ENCODE peak calls at places on chromosomes 3 and 15, in nine cellular contexts. F is stomach, C is suprapubic skin, V is H1, Z is upper lobe of left lung, U is GM12878, K is SK-N-SH, L is sigmoid colon, Y is HepG2. N is an unnamed sample.

GRCh38 chr15:63284379-63284778 is 7.0 kb downstream of the APH1B start:
- DNase-seq in F (no peak), C (no peak), V (no peak), Z (no peak), U (no peak), K (no peak), L (no peak), Y (no peak), N (no peak)

GRCh38 chr15:29061746-29062660 is 176.2 kb downstream of the APBA2 start:
- DNase-seq in F (no peak), C (no peak), V (no peak), Z (no peak), U (no peak), K (no peak), L (no peak), Y (no peak), N (no peak)

GRCh38 chr3:167739190-167739589 is 3.7 kb downstream of the SERPINI1 start:
- DNase-seq in F (no peak), C (no peak), V (no peak), Z (no peak), U (no peak), K (no peak), L (no peak), Y (peak; percentile 83), N (no peak)

GRCh38 chr3:122978569-122978968 is 49.0 kb downstream of the SEMA5B start:
- DNase-seq in F (no peak), C (no peak), V (no peak), Z (no peak), U (no peak), K (no peak), L (no peak), Y (no peak), N (no peak)

GRCh38 chr15:68775671-68776476 is 44.8 kb downstream of the ANP32A start:
- DNase-seq in F (peak; percentile 37), C (peak; percentile 90), V (peak; percentile 41), Z (no peak), U (no peak), K (no peak), L (peak; percentile 95), Y (no peak), N (peak; percentile 55)

GRCh38 chr3:160641675-160642330 is 35.2 kb upstream of the ARL14 start:
- DNase-seq in F (no peak), C (no peak), V (no peak), Z (no peak), U (no peak), K (no peak), L (no peak), Y (no peak), N (no peak)

GRCh38 chr3:12221663-12222062 is 63.0 kb upstream of the TIMP4 start:
- DNase-seq in F (no peak), C (no peak), V (no peak), Z (no peak), U (no peak), K (no peak), L (no peak), Y (peak; percentile 68), N (no peak)

GRCh38 chr3:172313671-172314070 is 134.6 kb downstream of the GHSR start:
- DNase-seq in F (no peak), C (no peak), V (no peak), Z (no peak), U (no peak), K (no peak), L (no peak), Y (no peak), N (no peak)

GRCh38 chr15:35519536-35520149 is 26.3 kb downstream of the DPH6 start:
- DNase-seq in F (no peak), C (no peak), V (no peak), Z (no peak), U (peak; percentile 19), K (peak; percentile 11), L (no peak), Y (peak; percentile 45), N (no peak)

GRCh38 chr3:108477511-108478147 is 32.8 kb downstream of the MYH15 start:
- DNase-seq in F (peak; percentile 52), C (peak; percentile 64), V (peak; percentile 66), Z (no peak), U (peak; percentile 12), K (peak; percentile 38), L (no peak), Y (peak; percentile 52), N (peak; percentile 79)
- TF ChIP-seq POLR2AphosphoS5 in F (peak; percentile 33), C (no peak), V (no peak), Z (no peak), U (no peak), K (no peak), L (no peak), Y (no peak), N (no peak)

GRCh38 chr15:77295446-77295845 is 124.5 kb downstream of the PEAK1 start:
- DNase-seq in F (no peak), C (no peak), V (no peak), Z (no peak), U (no peak), K (no peak), L (no peak), Y (no peak), N (no peak)

GRCh38 chr15:77291107-77291506 is 128.8 kb downstream of the PEAK1 start:
- DNase-seq in F (no peak), C (no peak), V (no peak), Z (no peak), U (no peak), K (no peak), L (no peak), Y (no peak), N (no peak)

GRCh38 chr15:77296773-77297337 is 123.0 kb downstream of the PEAK1 start:
- DNase-seq in F (no peak), C (no peak), V (no peak), Z (no peak), U (no peak), K (no peak), L (no peak), Y (no peak), N (no peak)

DNA sequence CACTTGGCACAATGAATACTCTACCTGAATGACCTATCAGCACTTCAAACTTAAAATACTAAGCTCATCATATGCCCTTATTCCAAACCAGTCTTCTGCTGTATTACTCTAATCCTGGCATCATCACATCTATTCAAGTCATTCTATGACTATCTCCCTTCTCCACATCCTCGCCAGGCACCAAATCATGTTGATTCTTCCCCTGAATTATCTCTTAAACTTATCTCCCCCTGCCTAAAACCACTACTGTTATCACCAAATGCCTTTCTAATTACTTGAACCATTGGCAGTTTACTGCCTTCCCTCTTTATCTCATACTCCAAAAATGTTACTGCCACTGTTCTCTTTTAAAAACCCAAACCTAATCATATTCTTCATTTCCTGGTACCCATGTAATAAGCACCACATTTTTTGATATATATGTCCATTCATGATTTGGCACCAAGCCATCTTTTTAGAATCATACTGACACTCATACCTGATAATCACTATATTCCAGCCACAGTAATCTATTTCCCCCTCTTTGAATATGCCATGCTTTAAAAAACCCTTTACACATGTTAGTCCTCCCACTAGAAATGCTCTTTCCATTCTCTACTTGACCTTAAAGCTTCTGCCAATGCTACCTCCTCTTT is 126.9 kb downstream of the PEAK1 start:
- DNase-seq in F (no peak), C (no peak), V (no peak), Z (no peak), U (no peak), K (no peak), L (no peak), Y (no peak), N (no peak)
- TF ChIP-seq EP300 in F (no peak), C (no peak), V (no peak), Z (no peak), U (no peak), K (no peak), L (no peak), Y (no peak), N (no peak)

GRCh38 chr15:37004981-37005735 is 95.2 kb downstream of the MEIS2 start:
- DNase-seq in F (no peak), C (no peak), V (no peak), Z (no peak), U (no peak), K (no peak), L (no peak), Y (no peak), N (no peak)

GRCh38 chr15:37009288-37009687 is 91.1 kb downstream of the MEIS2 start:
- DNase-seq in F (no peak), C (no peak), V (no peak), Z (no peak), U (no peak), K (no peak), L (no peak), Y (peak; percentile 49), N (no peak)

GRCh38 chr15:37010595-37010994 is 89.8 kb downstream of the MEIS2 start:
- DNase-seq in F (no peak), C (no peak), V (no peak), Z (peak; percentile 10), U (no peak), K (no peak), L (no peak), Y (no peak), N (no peak)

GRCh38 chr15:37007301-37007700 is 93.0 kb downstream of the MEIS2 start:
- DNase-seq in F (no peak), C (no peak), V (no peak), Z (no peak), U (no peak), K (no peak), L (no peak), Y (no peak), N (no peak)

GRCh38 chr15:37008205-37008604 is 92.1 kb downstream of the MEIS2 start:
- DNase-seq in F (no peak), C (no peak), V (no peak), Z (no peak), U (no peak), K (no peak), L (no peak), Y (peak; percentile 42), N (no peak)
- H3K36me3 ChIP-seq in F (no peaks in the 10 kb centered on the region), C (no peaks in the 10 kb centered on the region), V (no peaks in the 10 kb centered on the region), Z (peaks cover 7% of the 10 kb centered on the region), U (peaks cover 3% of the 10 kb centered on the region), K (peaks cover 85% of the 10 kb centered on the region), L (no peaks in the 10 kb centered on the region), Y (no peaks in the 10 kb centered on the region), N (no peaks in the 10 kb centered on the region)

GRCh38 chr15:65083262-65083701 is 6.7 kb downstream of the KBTBD13 start:
- DNase-seq in F (no peak), C (no peak), V (no peak), Z (no peak), U (no peak), K (no peak), L (peak; percentile 83), Y (no peak), N (no peak)
- TF ChIP-seq POLR2AphosphoS5 in F (no peak), C (no peak), V (no peak), Z (peak; percentile 24), U (no peak), K (no peak), L (no peak), Y (no peak), N (no peak)

N was measured in transverse colon.